ENCODE peak calls at places on chromosomes 5 and 9, in eight cellular contexts. I is H9, D is body of pancreas, P is Peyer's patch, M is heart right ventricle, A is substantia nigra, N is gastrocnemius medialis, H is esophagus muscularis mucosa. W is an unnamed sample.

GRCh38 chr5:56759521-56759920 is 55.8 kb upstream of the MAP3K1 start:
- DNase-seq in I (no peak), D (peak; percentile 75), P (no peak), M (no peak), A (no peak), N (no peak), H (no peak), W (no peak)

GRCh38 chr9:98610196-98610595 is 98.5 kb downstream of the GABBR2 start:
- DNase-seq in I (no peak), D (no peak), P (no peak), M (no peak), A (no peak), N (no peak), H (no peak), W (no peak)

GRCh38 chr5:160250226-160250625 is 20.9 kb downstream of the FABP6 start:
- DNase-seq in I (no peak), D (no peak), P (no peak), M (no peak), A (no peak), N (no peak), H (no peak), W (no peak)

GRCh38 chr5:13478831-13479465 is 465.5 kb downstream of the DNAH5 start:
- DNase-seq in I (peak; percentile 48), D (peak; percentile 44), P (no peak), M (peak; percentile 8), A (peak; percentile 1), N (no peak), H (no peak), W (no peak)

GRCh38 chr9:13113201-13113600 is 166.3 kb downstream of the MPDZ start:
- DNase-seq in I (no peak), D (no peak), P (no peak), M (no peak), A (no peak), N (no peak), H (no peak), W (no peak)

GRCh38 chr5:162037431-162037830 is 30.1 kb upstream of the GABRG2 start:
- DNase-seq in I (no peak), D (no peak), P (no peak), M (no peak), A (no peak), N (no peak), H (no peak), W (no peak)

GRCh38 chr9:119289740-119290139 is 79.5 kb downstream of the BRINP1 start:
- DNase-seq in I (peak; percentile 46), D (peak; percentile 71), P (peak; percentile 25), M (peak; percentile 74), A (peak; percentile 13), N (peak; percentile 39), H (no peak), W (no peak)

GRCh38 chr5:71910741-71911140 is 191.7 kb downstream of the CARTPT start:
- DNase-seq in I (no peak), D (no peak), P (no peak), M (no peak), A (no peak), N (no peak), H (peak; percentile 57), W (no peak)

GRCh38 chr5:179559280-179560252 is 9.2 kb downstream of the RUFY1 start:
- DNase-seq in I (peak; percentile 99), D (peak; percentile 99), P (peak; percentile 85), M (peak; percentile 99), A (peak; percentile 92), N (peak; percentile 98), H (peak; percentile 98), W (peak; percentile 76)
- H3K27ac ChIP-seq in I (peak overlapping the region; percentile 94), D (peak overlapping the region; percentile 60), P (peak overlapping the region; percentile 74), M (peak overlapping the region; percentile 66), A (peak overlapping the region; percentile 92), N (peak overlapping the region; percentile 78), H (peak overlapping the region; percentile 78), W (peak overlapping the region; percentile 16)

GRCh38 chr5:9151671-9152427 is 394.0 kb downstream of the SEMA5A start:
- DNase-seq in I (no peak), D (no peak), P (no peak), M (peak; percentile 7), A (no peak), N (no peak), H (no peak), W (no peak)
- H3K27ac ChIP-seq in I (no peak overlapping the region), D (no peak overlapping the region), P (no peak overlapping the region), M (no peak overlapping the region), A (no peak overlapping the region), N (no peak overlapping the region), H (no peak overlapping the region), W (no peak overlapping the region)

GRCh38 chr9:136051568-136052432 is 43.3 kb downstream of the NACC2 start:
- DNase-seq in I (peak; percentile 79), D (peak; percentile 86), P (peak; percentile 8), M (peak; percentile 35), A (peak; percentile 77), N (no peak), H (peak; percentile 92), W (no peak)

GRCh38 chr9:136050266-136050705 is 44.8 kb downstream of the NACC2 start:
- DNase-seq in I (peak; percentile 54), D (no peak), P (no peak), M (no peak), A (no peak), N (no peak), H (no peak), W (no peak)

GRCh38 chr9:136049451-136050265 is 45.4 kb downstream of the NACC2 start:
- DNase-seq in I (no peak), D (no peak), P (no peak), M (no peak), A (no peak), N (no peak), H (no peak), W (no peak)

GRCh38 chr9:136052433-136052880 is 42.6 kb downstream of the NACC2 start:
- DNase-seq in I (peak; percentile 67), D (peak; percentile 46), P (no peak), M (no peak), A (peak; percentile 49), N (no peak), H (no peak), W (no peak)

GRCh38 chr9:136050706-136051567 is 44.2 kb downstream of the NACC2 start:
- DNase-seq in I (peak; percentile 48), D (no peak), P (no peak), M (no peak), A (peak; percentile 67), N (no peak), H (no peak), W (no peak)
- H3K27ac ChIP-seq in I (no peak overlapping the region), D (peak overlapping the region; percentile 72), P (no peak overlapping the region), M (no peak overlapping the region), A (peak overlapping the region; percentile 98), N (no peak overlapping the region), H (peak overlapping the region; percentile 76), W (no peak overlapping the region)

GRCh38 chr5:10486511-10487344 is 45.0 kb downstream of the ROPN1L start:
- DNase-seq in I (peak; percentile 48), D (no peak), P (no peak), M (no peak), A (no peak), N (no peak), H (no peak), W (no peak)
- H3K27ac ChIP-seq in I (no peak overlapping the region), D (no peak overlapping the region), P (no peak overlapping the region), M (no peak overlapping the region), A (no peak overlapping the region), N (no peak overlapping the region), H (no peak overlapping the region), W (no peak overlapping the region)

GRCh38 chr9:89635007-89635742 is 30.4 kb downstream of the GADD45G start:
- DNase-seq in I (no peak), D (peak; percentile 79), P (no peak), M (no peak), A (no peak), N (no peak), H (no peak), W (no peak)

GRCh38 chr9:89633404-89633803 is 28.6 kb downstream of the GADD45G start:
- DNase-seq in I (no peak), D (no peak), P (no peak), M (no peak), A (no peak), N (no peak), H (no peak), W (no peak)

GRCh38 chr9:89633920-89634319 is 29.1 kb downstream of the GADD45G start:
- DNase-seq in I (no peak), D (no peak), P (no peak), M (no peak), A (no peak), N (no peak), H (no peak), W (no peak)

GRCh38 chr9:89631381-89631780 is 26.6 kb downstream of the GADD45G start:
- DNase-seq in I (no peak), D (peak; percentile 79), P (no peak), M (no peak), A (no peak), N (no peak), H (no peak), W (no peak)

GRCh38 chr9:89632136-89633135 is 27.6 kb downstream of the GADD45G start:
- DNase-seq in I (no peak), D (no peak), P (no peak), M (no peak), A (no peak), N (no peak), H (no peak), W (no peak)
- H3K27ac ChIP-seq in I (no peak overlapping the region), D (peak overlapping the region; percentile 52), P (no peak overlapping the region), M (no peak overlapping the region), A (no peak overlapping the region), N (no peak overlapping the region), H (no peak overlapping the region), W (no peak overlapping the region)

GRCh38 chr5:109350537-109351270 is 59.1 kb downstream of the PJA2 start:
- DNase-seq in I (no peak), D (no peak), P (no peak), M (no peak), A (no peak), N (no peak), H (no peak), W (no peak)

GRCh38 chr5:109349419-109349818 is 60.4 kb downstream of the PJA2 start:
- DNase-seq in I (no peak), D (no peak), P (no peak), M (no peak), A (no peak), N (no peak), H (no peak), W (no peak)

GRCh38 chr5:109345699-109346098 is 64.1 kb downstream of the PJA2 start:
- DNase-seq in I (no peak), D (no peak), P (no peak), M (no peak), A (no peak), N (no peak), H (no peak), W (no peak)

GRCh38 chr5:109352024-109352423 is 57.8 kb downstream of the PJA2 start:
- DNase-seq in I (no peak), D (no peak), P (no peak), M (no peak), A (no peak), N (no peak), H (no peak), W (no peak)

DNA sequence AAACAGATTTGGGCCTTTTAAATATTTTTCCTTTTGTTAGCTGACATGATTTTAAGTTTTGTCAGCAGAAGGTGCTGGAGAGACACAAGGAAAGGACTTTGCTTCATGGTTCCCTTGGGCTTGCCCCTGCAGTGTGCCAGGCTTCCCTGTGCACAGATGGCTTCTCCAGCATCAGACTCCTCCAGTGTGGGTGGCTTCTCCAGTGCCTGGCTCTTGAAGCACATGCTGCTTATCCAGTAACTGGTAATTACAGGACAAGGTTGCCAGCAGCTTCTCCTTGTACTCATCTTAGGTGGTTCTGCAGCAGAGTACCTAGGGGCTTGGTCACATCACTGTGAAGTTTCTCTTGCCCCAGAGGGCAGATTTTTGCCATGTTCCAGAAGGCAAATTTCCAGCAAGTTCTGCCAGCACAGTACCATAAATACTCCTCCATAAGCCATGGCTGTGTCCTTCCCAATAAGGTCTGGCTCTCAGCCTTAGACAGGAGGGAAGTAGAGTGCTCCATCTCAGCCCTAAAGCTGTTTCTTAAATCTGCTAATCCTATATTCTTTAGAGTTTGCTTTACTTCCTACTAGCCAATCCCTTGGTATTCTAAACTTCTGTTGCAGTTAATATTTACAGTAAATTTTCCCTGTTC is 62.4 kb downstream of the PJA2 start:
- DNase-seq in I (no peak), D (peak; percentile 13), P (no peak), M (no peak), A (no peak), N (no peak), H (no peak), W (no peak)
- H3K27ac ChIP-seq in I (no peak overlapping the region), D (no peak overlapping the region), P (no peak overlapping the region), M (no peak overlapping the region), A (peak overlapping the region; percentile 35), N (no peak overlapping the region), H (peak overlapping the region; percentile 37), W (no peak overlapping the region)

W was measured in CD4-positive, alpha-beta T cell.